ENCODE peak calls at places on chromosome 9, in eight cellular contexts. K, Y, R, O, I, L, N and T are unnamed samples.

GRCh38 chr9:137348781-137349470 is 46.9 kb upstream of the NRARP start:
- DNase-seq in K (no peak), Y (no peak), N (no peak), R (no peak), L (no peak), I (no peak), O (no peak), T (no peak)

GRCh38 chr9:78539904-78540303 is 243.0 kb downstream of the PSAT1 start:
- DNase-seq in I (no peak), R (no peak), L (no peak), Y (no peak), N (no peak), O (no peak), K (no peak), T (no peak)

GRCh38 chr9:5920860-5921328 is 30.2 kb downstream of the MLANA start:
- DNase-seq in K (peak), I (no peak), L (no peak), N (no peak), Y (no peak), R (no peak), O (no peak), T (no peak)

GRCh38 chr9:77575785-77576184 is 72.3 kb downstream of the GNA14 start:
- DNase-seq in L (no peak), O (no peak), I (peak), N (no peak), R (no peak), K (no peak), Y (no peak), T (peak)

GRCh38 chr9:136671254-136671614 is 8.5 kb downstream of the EGFL7 start:
- DNase-seq in N (no peak), R (no peak), Y (no peak), I (no peak), O (no peak), L (no peak), K (no peak), T (no peak)

GRCh38 chr9:88005146-88005750 is 30.9 kb upstream of the CDK20 start:
- DNase-seq in N (no peak), K (no peak), R (no peak), I (no peak), Y (no peak), L (no peak), O (no peak), T (no peak)

GRCh38 chr9:136875155-136875554 is 9.0 kb upstream of the EDF1 start:
- DNase-seq in R (no peak), L (no peak), N (no peak), O (no peak), K (no peak), Y (no peak), I (no peak), T (no peak)

GRCh38 chr9:135505406-135506187 is 5.1 kb downstream of the MRPS2 start:
- DNase-seq in L (no peak), N (no peak), Y (no peak), R (no peak), O (no peak), K (no peak), I (no peak), T (no peak)

GRCh38 chr9:130893250-130894101 is 3.1 kb downstream of the QRFP start:
- DNase-seq in I (peak), O (no peak), K (no peak), Y (no peak), R (no peak), N (no peak), L (no peak), T (no peak)

GRCh38 chr9:127172066-127172707 is 49.8 kb upstream of the ANGPTL2 start:
- DNase-seq in K (no peak), O (no peak), Y (no peak), L (no peak), N (no peak), I (no peak), R (no peak), T (no peak)

GRCh38 chr9:34992376-34992951 is 2.9 kb downstream of the DNAJB5 start:
- DNase-seq in O (no peak), I (peak), L (no peak), R (peak), N (no peak), Y (no peak), K (no peak), T (no peak)

GRCh38 chr9:120934271-120934670 is 7.7 kb upstream of the TRAF1 start:
- DNase-seq in K (no peak), Y (no peak), I (peak), O (no peak), L (no peak), N (peak), R (no peak), T (no peak)

GRCh38 chr9:129027685-129028191 is 393 bp downstream of the SH3GLB2 start:
- DNase-seq in N (no peak), Y (peak), K (no peak), R (no peak), O (peak), L (peak), I (no peak), T (peak)

GRCh38 chr9:1216532-1216931 is 166.4 kb downstream of the DMRT2 start:
- DNase-seq in O (no peak), L (no peak), N (no peak), R (no peak), K (no peak), I (no peak), Y (no peak), T (no peak)

GRCh38 chr9:91586282-91586681 is 162.7 kb upstream of the NFIL3 start:
- DNase-seq in L (no peak), R (no peak), K (no peak), O (no peak), N (no peak), I (no peak), Y (no peak), T (no peak)

GRCh38 chr9:3662671-3663070 is 136.9 kb upstream of the RFX3 start:
- DNase-seq in N (no peak), K (no peak), O (no peak), I (no peak), Y (no peak), R (no peak), L (no peak), T (no peak)

GRCh38 chr9:776086-776485 is 65.4 kb upstream of the DMRT1 start:
- DNase-seq in O (no peak), R (no peak), N (no peak), I (no peak), K (no peak), Y (no peak), L (no peak), T (no peak)

GRCh38 chr9:87725356-87725899 is 491 bp upstream of the CTSL start:
- DNase-seq in N (no peak), I (no peak), R (peak), L (no peak), K (no peak), Y (no peak), O (no peak), T (no peak)